ENCODE peak calls at places on chromosome 15, in six cellular contexts. D is transverse colon, H is stomach, P is sigmoid colon, J is WTC11, S is left ventricle myocardium inferior. Y is an unnamed sample.

GRCh38 chr15:77768107-77768506 is 135.4 kb upstream of the LINGO1 start:
- DNase-seq in D (no peak), H (no peak), P (no peak), J (peak), S (no peak), Y (no peak)

GRCh38 chr15:49152552-49153337 is 2.7 kb downstream of the COPS2 start:
- DNase-seq in D (no peak), H (no peak), P (no peak), J (no peak), S (no peak), Y (no peak)

GRCh38 chr15:82146990-82147461 is 101.2 kb upstream of the MEX3B start:
- DNase-seq in D (no peak), H (no peak), P (no peak), J (no peak), S (no peak), Y (no peak)

GRCh38 chr15:95988574-95988887 is 342.0 kb upstream of the NR2F2 start:
- DNase-seq in D (no peak), H (peak), P (no peak), J (no peak), S (no peak), Y (peak)

GRCh38 chr15:42903388-42904324 is 16.9 kb downstream of the TTBK2 start:
- DNase-seq in D (no peak), H (no peak), P (no peak), J (no peak), S (no peak), Y (no peak)

GRCh38 chr15:85722374-85722773 is 72.4 kb downstream of the KLHL25 start:
- DNase-seq in D (no peak), H (no peak), P (no peak), J (no peak), S (no peak), Y (no peak)

GRCh38 chr15:98177950-98178848 is 217.7 kb downstream of the ARRDC4 start:
- DNase-seq in D (peak), H (peak), P (peak), J (peak), S (no peak), Y (peak)

GRCh38 chr15:25416693-25417092 is 22.1 kb downstream of the UBE3A start:
- DNase-seq in D (no peak), H (no peak), P (no peak), J (no peak), S (no peak), Y (no peak)

GRCh38 chr15:56325186-56325585 is 40.0 kb upstream of the TEX9 start:
- DNase-seq in D (no peak), H (no peak), P (no peak), J (no peak), S (no peak), Y (no peak)

GRCh38 chr15:62254137-62254934 is 89.3 kb upstream of the C2CD4B start:
- DNase-seq in D (peak), H (peak), P (peak), J (peak), S (peak), Y (peak)

GRCh38 chr15:39472661-39473657 is 107.9 kb upstream of the THBS1 start:
- DNase-seq in D (peak), H (peak), P (peak), J (no peak), S (peak), Y (no peak)

GRCh38 chr15:76503804-76504203 is 167.2 kb downstream of the ISL2 start:
- DNase-seq in D (no peak), H (no peak), P (no peak), J (no peak), S (no peak), Y (no peak)

GRCh38 chr15:33169625-33170024 is 24.9 kb downstream of the FMN1 start:
- DNase-seq in D (no peak), H (no peak), P (no peak), J (no peak), S (no peak), Y (no peak)

GRCh38 chr15:100893964-100894295 is 14.3 kb downstream of the ALDH1A3 start:
- DNase-seq in D (no peak), H (peak), P (peak), J (no peak), S (no peak), Y (no peak)

GRCh38 chr15:70473623-70474366 is 289.6 kb downstream of the UACA start:
- DNase-seq in D (no peak), H (no peak), P (no peak), J (no peak), S (no peak), Y (no peak)

GRCh38 chr15:70036585-70037343 is 61.0 kb downstream of the TLE3 start:
- DNase-seq in D (peak), H (peak), P (no peak), J (no peak), S (no peak), Y (no peak)

GRCh38 chr15:90035095-90035834 is 34.1 kb downstream of the ZNF710 start:
- DNase-seq in D (peak), H (peak), P (peak), J (no peak), S (peak), Y (no peak)

GRCh38 chr15:62324382-62324781 is 159.3 kb upstream of the C2CD4B start:
- DNase-seq in D (no peak), H (no peak), P (no peak), J (no peak), S (no peak), Y (no peak)

GRCh38 chr15:74631935-74632560 is 16.4 kb downstream of the CLK3 start:
- DNase-seq in D (peak), H (peak), P (no peak), J (peak), S (peak), Y (peak)

GRCh38 chr15:28985691-28986090 is 99.9 kb downstream of the APBA2 start:
- DNase-seq in D (no peak), H (no peak), P (no peak), J (no peak), S (no peak), Y (no peak)

GRCh38 chr15:52710050-52710709 is 31.0 kb upstream of the ATOSA start:
- DNase-seq in D (no peak), H (no peak), P (no peak), J (no peak), S (no peak), Y (no peak)

DNA sequence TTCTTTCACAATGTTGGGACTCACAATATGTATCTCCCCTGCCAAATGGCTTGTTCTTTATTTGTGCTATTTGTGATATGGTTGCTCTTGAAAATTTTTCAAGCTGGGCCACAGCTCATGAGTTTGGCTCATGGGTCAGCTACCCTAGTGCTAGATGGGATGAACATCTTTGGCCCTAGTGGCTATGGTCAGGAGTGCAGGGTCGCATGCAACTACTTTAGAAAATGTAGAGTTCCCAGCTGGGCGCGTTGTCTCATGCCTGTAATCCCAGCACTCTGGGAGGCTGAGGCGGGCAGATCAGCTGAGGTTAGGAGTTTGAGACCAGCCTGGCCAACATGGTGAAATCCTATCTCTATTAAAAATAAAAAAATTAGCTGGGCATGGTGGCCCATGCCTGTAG is 55.8 kb downstream of the POLR2M start:
- DNase-seq in D (no peak), H (no peak), P (no peak), J (peak), S (no peak), Y (no peak)
- TF ChIP-seq CTCF in D (no peak), H (no peak), P (no peak), J (peak), S (no peak), Y (no peak)

GRCh38 chr15:59622289-59622688 is 10.7 kb downstream of the GCNT3 start:
- DNase-seq in D (peak), H (peak), P (no peak), J (peak), S (no peak), Y (peak)
- TF ChIP-seq CTCF in D (peak), H (no peak), P (peak), J (no peak), S (no peak), Y (peak)

DNA sequence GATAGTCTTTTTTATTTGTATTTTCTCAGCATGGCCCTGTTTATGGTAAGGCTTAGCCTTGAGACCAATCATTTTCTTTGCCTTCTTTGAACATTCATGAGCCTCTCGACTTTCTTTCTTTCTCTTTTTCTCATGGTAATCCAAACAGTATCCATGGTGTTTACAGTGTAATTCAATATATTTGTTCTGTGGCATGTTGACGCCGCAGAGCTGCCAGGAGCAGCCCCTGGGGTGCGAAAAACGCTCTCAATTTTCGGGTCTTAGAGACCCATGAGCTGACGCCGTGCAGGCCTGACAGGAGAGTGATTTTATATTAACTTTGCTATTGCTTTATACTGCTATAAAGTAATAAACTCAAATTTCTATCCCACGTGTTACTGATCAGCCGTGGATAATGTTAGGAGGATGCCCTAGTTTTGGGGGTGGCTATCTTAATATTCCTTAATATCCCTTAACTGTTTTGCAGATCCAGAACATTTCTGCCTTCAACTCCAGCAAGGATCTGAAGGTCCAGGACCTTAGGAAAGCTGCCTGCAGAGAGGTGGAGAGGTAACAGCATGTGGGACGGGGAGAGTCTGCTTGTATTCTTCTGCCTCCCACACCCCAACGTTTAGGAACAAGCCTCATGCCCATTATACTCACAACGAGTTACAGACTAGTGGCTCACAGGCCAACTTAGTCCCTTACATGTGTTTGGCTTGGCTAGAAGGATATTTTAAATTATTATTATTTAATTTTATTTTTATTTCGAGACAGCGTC is 29.3 kb upstream of the MYO1E start:
- DNase-seq in D (peak), H (no peak), P (no peak), J (no peak), S (no peak), Y (peak)
- TF ChIP-seq CTCF in D (no peak), H (no peak), P (no peak), J (no peak), S (no peak), Y (no peak)

GRCh38 chr15:94348084-94348483 is 116.7 kb downstream of the MCTP2 start:
- DNase-seq in D (no peak), H (no peak), P (no peak), J (no peak), S (no peak), Y (no peak)

GRCh38 chr15:94351121-94351520 is 119.8 kb downstream of the MCTP2 start:
- DNase-seq in D (no peak), H (no peak), P (no peak), J (no peak), S (no peak), Y (no peak)

DNA sequence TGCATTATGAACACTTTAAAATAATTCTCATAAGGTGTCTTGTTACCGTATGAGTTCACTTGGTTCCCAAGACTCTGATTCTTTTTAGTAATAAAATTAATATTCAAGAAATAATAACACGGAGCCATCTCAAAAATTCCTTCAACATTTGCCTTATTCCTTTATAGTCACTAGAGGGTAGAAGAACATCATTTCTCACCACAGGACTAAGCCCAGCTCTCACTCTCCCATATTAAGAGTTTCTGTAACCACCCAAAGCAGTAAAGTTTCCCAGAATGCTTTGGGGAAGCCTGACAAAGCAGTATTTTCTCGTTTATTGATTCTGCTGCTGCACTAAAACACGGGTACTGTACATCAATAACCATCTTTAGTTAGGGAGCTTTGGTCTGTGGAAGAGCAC is 114.9 kb downstream of the MCTP2 start:
- DNase-seq in D (no peak), H (no peak), P (no peak), J (no peak), S (no peak), Y (no peak)
- TF ChIP-seq CTCF in D (no peak), H (no peak), P (no peak), J (no peak), S (no peak), Y (no peak)

GRCh38 chr15:40936234-40936708 is 7.1 kb downstream of the DLL4 start:
- DNase-seq in D (no peak), H (no peak), P (no peak), J (no peak), S (no peak), Y (no peak)

GRCh38 chr15:40937762-40938529 is 8.8 kb downstream of the DLL4 start:
- DNase-seq in D (peak), H (no peak), P (no peak), J (no peak), S (no peak), Y (no peak)

GRCh38 chr15:40938530-40938870 is 9.4 kb downstream of the DLL4 start:
- DNase-seq in D (no peak), H (no peak), P (no peak), J (no peak), S (no peak), Y (no peak)

GRCh38 chr15:40934457-40934856 is 5.3 kb downstream of the DLL4 start:
- DNase-seq in D (no peak), H (no peak), P (no peak), J (no peak), S (no peak), Y (no peak)

GRCh38 chr15:40936709-40937666 is 7.8 kb downstream of the DLL4 start:
- DNase-seq in D (no peak), H (no peak), P (no peak), J (no peak), S (no peak), Y (no peak)
- TF ChIP-seq CTCF in D (no peak), H (no peak), P (no peak), J (no peak), S (peak), Y (peak)

Y was measured in nephron progenitor cell.